ENCODE peak calls at places on chromosomes 16 and 17, in eight cellular contexts. N is left ventricle myocardium inferior, S is pancreas, F is esophagus squamous epithelium, I is psoas muscle, E is astrocyte, D is HCT116, X is RWPE1. U is an unnamed sample.

GRCh38 chr16:735982-736453 is 4.8 kb downstream of the CIAO3 start:
- DNase-seq in D (no peak), E (no peak), I (no peak), F (no peak), S (no peak), X (no peak), N (no peak), U (no peak)

GRCh38 chr17:19354123-19354522 is 8.4 kb downstream of the B9D1 start:
- DNase-seq in X (peak), N (no peak), E (peak), S (no peak), D (peak), F (no peak), I (no peak), U (peak)

GRCh38 chr17:73469311-73469710 is 157.5 kb upstream of the CDC42EP4 start:
- DNase-seq in I (no peak), S (no peak), E (no peak), F (no peak), D (no peak), N (no peak), X (no peak), U (no peak)

GRCh38 chr16:11499295-11500089 is 87.2 kb downstream of the LITAF start:
- DNase-seq in F (no peak), S (peak), I (peak), N (no peak), X (peak), E (no peak), D (peak), U (no peak)

GRCh38 chr17:79917902-79918484 is 78.8 kb upstream of the CBX4 start:
- DNase-seq in N (no peak), D (no peak), E (no peak), S (peak), I (peak), F (no peak), X (no peak), U (no peak)

GRCh38 chr17:72634621-72635020 is 457.9 kb downstream of the SLC39A11 start:
- DNase-seq in F (no peak), S (no peak), D (no peak), N (no peak), I (no peak), X (no peak), E (no peak), U (no peak)

GRCh38 chr16:87198328-87198731 is 118.9 kb downstream of the C16orf95 start:
- DNase-seq in S (no peak), F (no peak), I (no peak), X (no peak), N (no peak), D (no peak), E (no peak), U (no peak)

GRCh38 chr17:66281671-66282369 is 20.6 kb upstream of the PRKCA start:
- DNase-seq in E (no peak), N (no peak), I (no peak), X (no peak), F (no peak), D (no peak), S (no peak), U (no peak)

GRCh38 chr16:12679660-12680272 is 123.9 kb downstream of the CPPED1 start:
- DNase-seq in I (no peak), F (no peak), N (no peak), S (no peak), X (no peak), E (peak), D (no peak), U (peak)

GRCh38 chr16:53052519-53053501 is at the start of gene CHD9NB:
- DNase-seq in F (no peak), D (peak), S (no peak), X (peak), N (no peak), E (peak), I (no peak), U (peak)

GRCh38 chr17:45848405-45848804 is 3.7 kb downstream of the SPPL2C start:
- DNase-seq in D (no peak), X (no peak), I (no peak), S (no peak), N (no peak), E (no peak), F (no peak), U (no peak)

GRCh38 chr17:63780507-63780906 is 6.5 kb downstream of the DDX42 start:
- DNase-seq in D (peak), X (peak), S (peak), F (no peak), I (no peak), E (no peak), N (no peak), U (no peak)

GRCh38 chr17:41792835-41793748 is 6.6 kb upstream of the JUP start:
- DNase-seq in F (no peak), N (peak), D (peak), X (peak), E (peak), S (peak), I (no peak), U (peak)

GRCh38 chr17:17971431-17972125 is 622 bp downstream of the TOM1L2 start:
- DNase-seq in S (peak), I (peak), E (no peak), F (no peak), X (no peak), D (no peak), N (peak), U (no peak)

GRCh38 chr17:20008242-20009051 is 712 bp upstream of the SPECC1 start:
- DNase-seq in I (peak), X (peak), S (peak), F (no peak), N (peak), E (no peak), D (no peak), U (no peak)

GRCh38 chr17:70905796-70906195 is 736.5 kb downstream of the KCNJ2 start:
- DNase-seq in F (no peak), S (no peak), N (peak), I (no peak), E (peak), D (peak), X (peak), U (peak)

GRCh38 chr16:26795184-26795583 is 271.5 kb upstream of the C16orf82 start:
- DNase-seq in S (no peak), N (no peak), D (no peak), I (no peak), F (no peak), X (no peak), E (no peak), U (no peak)

GRCh38 chr16:1470543-1471251 is 4.1 kb downstream of the CLCN7 start:
- DNase-seq in I (no peak), S (no peak), F (no peak), X (no peak), D (no peak), N (no peak), E (peak), U (peak)

GRCh38 chr16:27240948-27241531 is 27.5 kb downstream of the NSMCE1 start:
- DNase-seq in E (peak), N (no peak), F (no peak), S (no peak), D (no peak), I (no peak), X (no peak), U (peak)

GRCh38 chr17:74223901-74224300 is 10.5 kb downstream of the TTYH2 start:
- DNase-seq in F (no peak), N (no peak), I (no peak), S (no peak), X (no peak), D (no peak), E (no peak), U (no peak)

GRCh38 chr17:73205326-73205980 is 12.6 kb downstream of the COG1 start:
- DNase-seq in S (no peak), X (no peak), N (no peak), I (no peak), F (no peak), E (no peak), D (no peak), U (no peak)

GRCh38 chr17:10087333-10087732 is 111.1 kb downstream of the GAS7 start:
- DNase-seq in D (no peak), E (no peak), S (no peak), I (peak), F (no peak), N (no peak), X (no peak), U (no peak)

GRCh38 chr17:69451416-69452394 is 37.2 kb downstream of the MAP2K6 start:
- DNase-seq in S (no peak), E (no peak), I (no peak), N (no peak), X (no peak), F (no peak), D (no peak), U (no peak)

GRCh38 chr17:45135978-45136791 is 698 bp downstream of the ACBD4 start:
- DNase-seq in I (peak), E (no peak), N (peak), X (no peak), S (peak), D (no peak), F (no peak), U (no peak)

GRCh38 chr17:79617740-79618382 is 7.0 kb upstream of the RBFOX3 start:
- DNase-seq in N (peak), S (no peak), F (no peak), X (no peak), E (no peak), D (no peak), I (peak), U (no peak)

GRCh38 chr17:42107597-42108576 is 4.6 kb downstream of the DHX58 start:
- DNase-seq in S (peak), D (peak), I (peak), N (peak), F (no peak), X (peak), E (peak), U (peak)

GRCh38 chr17:27808629-27809028 is 8.3 kb upstream of the NOS2 start:
- DNase-seq in E (no peak), S (no peak), D (no peak), X (no peak), F (no peak), N (no peak), I (no peak), U (no peak)

GRCh38 chr17:16434662-16435061 is 19.3 kb downstream of the TRPV2 start:
- DNase-seq in E (no peak), F (no peak), N (no peak), D (no peak), I (no peak), S (no peak), X (no peak), U (no peak)

GRCh38 chr16:48041861-48042435 is 113.8 kb downstream of the ABCC12 start:
- DNase-seq in S (no peak), E (no peak), F (no peak), X (peak), D (peak), I (no peak), N (no peak), U (no peak)
- TF ChIP-seq CTCF in S (no peak), E (no peak), F (no peak), X (no peak), D (peak), I (peak), N (no peak), U (peak)

GRCh38 chr17:61405686-61406542 is 6.3 kb downstream of the TBX2 start:
- DNase-seq in S (peak), E (no peak), N (peak), X (no peak), I (no peak), D (no peak), F (no peak), U (no peak)

GRCh38 chr17:61406543-61406845 is 6.9 kb downstream of the TBX2 start:
- DNase-seq in S (no peak), N (no peak), E (no peak), I (no peak), X (no peak), F (no peak), D (no peak), U (no peak)

GRCh38 chr17:61406871-61407210 is 7.2 kb downstream of the TBX2 start:
- DNase-seq in N (no peak), D (no peak), X (no peak), S (no peak), I (no peak), E (no peak), F (no peak), U (no peak)

GRCh38 chr17:61408151-61409041 is 8.8 kb downstream of the TBX2 start:
- DNase-seq in X (no peak), F (no peak), E (no peak), N (no peak), I (peak), S (no peak), D (no peak), U (no peak)

DNA sequence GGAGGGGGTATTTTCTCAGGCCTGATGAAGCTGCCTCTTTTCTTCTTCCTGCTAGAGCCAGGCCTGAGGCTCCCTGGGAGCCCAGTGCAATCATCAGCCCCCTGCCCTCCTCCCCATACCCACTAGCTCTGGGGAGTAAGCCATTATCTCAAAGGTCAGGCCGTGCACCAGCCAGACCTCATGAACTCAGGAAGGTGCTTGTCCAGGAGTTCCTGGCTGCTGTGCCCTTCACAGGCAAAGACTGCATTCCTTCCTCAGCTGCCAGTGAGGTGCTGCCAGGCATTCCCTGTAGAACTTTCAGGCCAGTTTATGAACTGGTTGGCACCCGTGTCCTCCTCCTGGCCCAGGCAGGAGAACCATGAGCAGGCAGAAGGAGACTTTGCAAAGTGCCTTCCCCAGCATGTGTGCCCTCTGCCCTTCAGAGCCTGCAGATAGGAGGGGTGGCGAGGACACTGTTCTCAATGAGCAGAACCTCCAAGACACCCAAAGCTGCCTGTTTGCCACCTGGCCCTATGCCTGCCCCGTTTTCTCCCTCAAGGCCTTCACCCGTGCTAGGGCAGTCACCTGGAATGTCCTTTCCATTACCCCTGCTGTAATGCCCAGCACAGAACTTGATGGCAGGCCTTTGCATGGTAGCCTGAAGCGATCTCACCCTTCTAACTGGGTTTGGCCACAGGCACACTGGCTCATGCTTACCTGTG is 7.7 kb downstream of the TBX2 start:
- DNase-seq in E (no peak), S (no peak), I (peak), D (no peak), N (no peak), X (no peak), F (no peak), U (no peak)
- H3K27ac ChIP-seq in E (no peak), S (no peak), I (no peak), D (no peak), N (peak), X (no peak), F (peak), U (no peak)

GRCh38 chr17:40063034-40063765 is 435 bp downstream of the THRA start:
- DNase-seq in X (no peak), E (no peak), F (no peak), N (peak), S (peak), D (no peak), I (peak), U (no peak)

GRCh38 chr17:40063915-40064531 is 1.3 kb downstream of the THRA start:
- DNase-seq in S (no peak), X (no peak), N (no peak), E (no peak), I (no peak), D (no peak), F (no peak), U (no peak)

GRCh38 chr17:40060887-40061480 is 1.8 kb upstream of the THRA start:
- DNase-seq in S (no peak), F (no peak), D (no peak), X (no peak), E (no peak), N (no peak), I (no peak), U (no peak)

GRCh38 chr17:40061532-40062038 is 1.2 kb upstream of the THRA start:
- DNase-seq in F (no peak), S (no peak), N (no peak), D (no peak), X (no peak), E (no peak), I (no peak), U (no peak)

GRCh38 chr17:40062347-40063033 is at the start of gene THRA:
- DNase-seq in N (peak), X (peak), E (no peak), D (no peak), S (peak), I (peak), F (no peak), U (no peak)
- TF ChIP-seq CTCF in N (no peak), X (peak), E (no peak), D (no peak), S (no peak), I (peak), F (no peak), U (no peak)

GRCh38 chr17:50361561-50362480 is 11.2 kb downstream of the MRPL27 start:
- DNase-seq in N (no peak), S (no peak), X (no peak), E (peak), I (peak), F (no peak), D (peak), U (peak)

GRCh38 chr17:50362661-50363060 is 10.3 kb downstream of the MRPL27 start:
- DNase-seq in E (no peak), I (no peak), F (no peak), N (no peak), X (no peak), S (no peak), D (no peak), U (no peak)

GRCh38 chr17:50364061-50364458 is 8.9 kb downstream of the MRPL27 start:
- DNase-seq in N (no peak), D (no peak), E (no peak), I (peak), S (no peak), X (no peak), F (no peak), U (no peak)

GRCh38 chr17:50364715-50365114 is 8.3 kb downstream of the MRPL27 start:
- DNase-seq in S (no peak), F (no peak), N (no peak), X (no peak), D (no peak), E (peak), I (no peak), U (no peak)

GRCh38 chr17:50363217-50364060 is 9.5 kb downstream of the MRPL27 start:
- DNase-seq in E (peak), X (no peak), N (no peak), I (peak), D (no peak), S (no peak), F (no peak), U (peak)
- H3K27ac ChIP-seq in E (no peak), X (peak), N (no peak), I (no peak), D (no peak), S (no peak), F (no peak), U (no peak)

GRCh38 chr17:58210922-58211321 is 8.1 kb downstream of the MKS1 start:
- DNase-seq in F (no peak), N (no peak), D (no peak), E (no peak), I (no peak), X (no peak), S (no peak), U (no peak)

GRCh38 chr17:58219789-58220183 is 731 bp upstream of the MKS1 start:
- DNase-seq in I (no peak), F (no peak), X (peak), N (no peak), S (no peak), E (no peak), D (no peak), U (no peak)

GRCh38 chr17:58219007-58219788 is at the start of gene MKS1:
- DNase-seq in E (peak), S (peak), I (peak), D (peak), X (peak), N (peak), F (peak), U (peak)

GRCh38 chr17:58215685-58216084 is 3.4 kb downstream of the MKS1 start:
- DNase-seq in D (no peak), E (no peak), F (no peak), I (no peak), N (no peak), S (no peak), X (no peak), U (no peak)
- TF ChIP-seq CTCF in D (peak), E (no peak), F (no peak), I (no peak), N (no peak), S (no peak), X (no peak), U (peak)

DNA sequence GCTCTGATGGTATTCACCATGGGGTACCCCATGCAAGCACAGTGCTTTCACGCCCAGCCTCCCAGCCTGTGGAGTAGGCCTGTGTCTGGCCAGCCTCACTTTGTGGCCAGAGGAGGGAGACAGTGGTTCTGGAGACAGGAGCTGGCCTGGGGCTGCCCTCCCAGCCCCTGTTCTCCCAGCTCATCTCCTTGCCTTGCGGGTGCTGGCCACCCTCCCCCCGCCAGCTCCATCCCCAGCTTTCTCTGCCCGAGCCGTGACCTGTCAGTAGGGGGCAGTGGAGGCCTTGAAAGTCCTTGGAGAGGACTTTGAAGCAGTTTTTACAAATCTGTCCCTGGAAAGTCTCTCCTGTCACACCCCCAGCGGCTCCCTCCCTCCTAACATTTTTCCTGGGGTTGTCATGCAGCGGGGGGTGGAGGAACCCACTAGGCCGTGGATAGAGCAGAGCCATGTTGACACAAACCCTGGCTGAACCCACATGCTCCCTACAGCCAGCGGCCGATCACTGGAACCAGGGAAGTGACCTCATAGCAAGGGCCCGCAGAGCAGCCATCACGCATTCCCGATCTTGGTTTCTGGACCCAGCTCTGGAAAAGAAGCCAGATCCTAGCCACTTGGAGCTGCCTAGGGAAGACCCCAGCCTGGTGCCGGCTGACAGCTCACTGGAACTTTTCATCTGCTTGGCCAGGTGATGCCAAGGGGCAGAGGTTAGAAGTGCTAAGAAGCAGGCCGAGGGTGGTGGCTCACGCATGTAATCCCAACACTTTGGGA is 289.4 kb downstream of the SEC14L1 start:
- DNase-seq in E (peak), X (no peak), I (peak), S (peak), D (peak), N (peak), F (no peak), U (peak)
- H3K27ac ChIP-seq in E (peak), X (peak), I (peak), S (peak), D (no peak), N (peak), F (peak), U (peak)

GRCh38 chr16:85799497-85800320 is at the start of the genes COX4I1 and EMC8:
- DNase-seq in F (peak), S (peak), D (peak), E (peak), X (peak), I (peak), N (peak), U (peak)
- TF ChIP-seq CTCF in F (no peak), S (no peak), D (no peak), E (no peak), X (no peak), I (no peak), N (no peak), U (no peak)